ENCODE peak calls at places on chromosomes 13 and 19, in seven cellular contexts. B is AG10803, E is fibroblast of lung, C is Peyer's patch, S is body of pancreas, O is spleen, D is mucosa of descending colon. P is an unnamed sample.

GRCh38 chr13:93700115-93700514 is 473.5 kb downstream of the GPC6 start:
- DNase-seq in D (no peak), B (no peak), E (peak), C (no peak), S (no peak), O (no peak), P (no peak)

GRCh38 chr19:11574689-11575088 is 2.8 kb downstream of the ACP5 start:
- DNase-seq in S (no peak), O (peak), B (no peak), C (peak), E (no peak), D (no peak), P (no peak)

GRCh38 chr13:44848956-44849748 is 140.1 kb downstream of the NUFIP1 start:
- DNase-seq in D (no peak), E (no peak), S (no peak), O (no peak), B (peak), C (no peak), P (no peak)

GRCh38 chr19:55141696-55142095 is 7.3 kb downstream of the TNNT1 start:
- DNase-seq in B (no peak), O (no peak), S (no peak), D (no peak), E (no peak), C (no peak), P (no peak)

GRCh38 chr19:49889687-49890348 is 6.9 kb downstream of the IL4I1 start:
- DNase-seq in S (peak), D (peak), B (peak), E (peak), C (peak), O (peak), P (peak)

GRCh38 chr19:21833733-21834132 is 2.2 kb downstream of the ZNF43 start:
- DNase-seq in B (no peak), E (no peak), S (no peak), D (no peak), O (no peak), C (no peak), P (no peak)

GRCh38 chr13:111853766-111854165 is 213.2 kb upstream of the SOX1 start:
- DNase-seq in D (no peak), B (no peak), O (no peak), E (no peak), S (no peak), C (no peak), P (no peak)

GRCh38 chr19:19458110-19458816 is 52.8 kb downstream of the GATAD2A start:
- DNase-seq in E (no peak), D (peak), B (no peak), C (no peak), O (peak), S (no peak), P (no peak)

GRCh38 chr13:98626298-98626940 is 49.5 kb upstream of the STK24 start:
- DNase-seq in C (no peak), S (no peak), E (peak), B (no peak), D (no peak), O (no peak), P (no peak)

GRCh38 chr19:35977446-35978222 is 17.4 kb upstream of the SDHAF1 start:
- DNase-seq in B (no peak), S (no peak), O (no peak), D (no peak), E (no peak), C (no peak), P (no peak)

GRCh38 chr19:11570039-11570462 is 7.4 kb downstream of the ACP5 start:
- DNase-seq in S (no peak), C (no peak), B (no peak), D (no peak), E (no peak), O (no peak), P (no peak)

GRCh38 chr13:53012707-53013106 is 15.9 kb upstream of the OLFM4 start:
- DNase-seq in C (no peak), S (no peak), O (no peak), D (no peak), E (no peak), B (no peak), P (no peak)

GRCh38 chr19:39319098-39319891 is 1.4 kb downstream of the LRFN1 start:
- DNase-seq in O (no peak), B (no peak), E (no peak), C (no peak), D (no peak), S (no peak), P (no peak)

GRCh38 chr19:51030631-51031030 is 4.2 kb downstream of the KLK12 start:
- DNase-seq in D (no peak), C (no peak), O (no peak), B (no peak), E (no peak), S (no peak), P (no peak)

GRCh38 chr13:45928843-45929242 is 77.3 kb upstream of the SIAH3 start:
- DNase-seq in S (no peak), C (no peak), O (no peak), E (peak), B (no peak), D (no peak), P (peak)

GRCh38 chr13:45921337-45921736 is 69.8 kb upstream of the SIAH3 start:
- DNase-seq in D (no peak), E (no peak), S (no peak), C (no peak), B (no peak), O (no peak), P (no peak)

GRCh38 chr13:45928196-45928595 is 76.6 kb upstream of the SIAH3 start:
- DNase-seq in B (no peak), O (no peak), E (no peak), S (no peak), D (no peak), C (no peak), P (no peak)

DNA sequence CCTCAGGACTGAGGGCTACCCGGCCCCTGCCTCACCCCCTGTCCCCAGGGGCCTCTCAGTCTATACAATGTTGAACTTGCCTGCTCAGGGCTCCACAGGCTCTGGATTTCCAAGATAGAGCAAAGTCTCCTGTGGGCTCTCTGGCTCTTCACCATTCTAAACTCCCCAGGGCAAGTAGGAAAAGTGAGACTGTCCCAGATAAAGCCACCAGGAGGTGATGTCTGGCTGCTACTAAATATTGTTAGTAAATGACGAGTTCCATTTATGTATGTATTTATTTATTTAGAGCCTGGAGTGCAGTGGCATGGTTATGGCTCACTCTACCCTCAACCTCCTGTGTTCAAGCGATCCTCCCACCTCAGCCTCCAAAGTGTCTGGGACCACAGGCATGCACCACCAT is 73.6 kb upstream of the SIAH3 start:
- DNase-seq in B (no peak), E (peak), S (no peak), O (no peak), C (no peak), D (no peak), P (no peak)
- TF ChIP-seq CTCF in B (peak), E (no peak), S (no peak), O (peak), C (no peak), D (no peak), P (no peak)

DNA sequence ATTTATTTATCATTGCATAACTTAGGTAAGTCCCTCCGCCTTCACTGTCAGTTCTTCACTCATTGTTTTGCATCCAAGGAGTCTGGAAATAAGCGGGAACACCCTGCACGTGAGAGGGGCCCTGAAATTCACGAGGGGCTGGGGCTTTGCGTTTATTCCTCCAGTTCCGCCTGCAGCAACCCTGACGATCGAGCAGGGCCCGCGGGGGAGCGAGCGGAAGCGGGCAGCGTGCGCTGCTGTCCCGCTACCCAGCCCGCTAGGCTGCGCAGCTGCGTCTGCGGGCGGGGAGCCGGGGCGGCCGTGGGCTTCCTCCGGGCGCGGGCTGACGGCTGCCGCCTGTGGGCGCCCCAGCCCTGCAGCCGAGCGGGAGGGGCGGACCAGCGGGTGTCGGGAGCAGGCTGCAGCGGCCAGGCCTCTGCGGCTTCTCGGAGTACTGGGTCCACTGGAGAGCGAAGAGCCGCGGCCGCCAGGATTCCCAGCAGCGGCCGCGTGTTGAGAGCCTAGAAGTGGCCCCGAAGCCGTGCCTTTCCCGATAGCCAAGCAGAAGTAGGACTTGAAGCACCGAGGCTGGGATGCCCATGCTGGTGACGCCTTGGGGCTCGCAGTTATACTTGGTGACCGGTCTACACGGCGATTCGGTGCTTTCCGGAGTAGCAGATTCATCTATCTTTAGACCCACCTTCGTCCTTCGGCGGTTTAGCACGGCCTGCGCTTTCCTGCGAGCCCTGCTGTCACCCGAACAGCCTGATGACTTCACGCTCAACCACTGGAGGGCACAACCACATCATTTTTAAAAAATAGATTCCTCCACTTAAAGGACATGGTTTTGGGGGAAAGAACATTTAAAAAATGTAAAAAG is 32.9 kb upstream of the SACS start:
- DNase-seq in S (peak), D (peak), C (peak), E (peak), O (peak), B (peak), P (peak)
- H3K4me3 ChIP-seq in S (peak), D (no peak), C (peak), E (peak), O (peak), B (peak), P (peak)

DNA sequence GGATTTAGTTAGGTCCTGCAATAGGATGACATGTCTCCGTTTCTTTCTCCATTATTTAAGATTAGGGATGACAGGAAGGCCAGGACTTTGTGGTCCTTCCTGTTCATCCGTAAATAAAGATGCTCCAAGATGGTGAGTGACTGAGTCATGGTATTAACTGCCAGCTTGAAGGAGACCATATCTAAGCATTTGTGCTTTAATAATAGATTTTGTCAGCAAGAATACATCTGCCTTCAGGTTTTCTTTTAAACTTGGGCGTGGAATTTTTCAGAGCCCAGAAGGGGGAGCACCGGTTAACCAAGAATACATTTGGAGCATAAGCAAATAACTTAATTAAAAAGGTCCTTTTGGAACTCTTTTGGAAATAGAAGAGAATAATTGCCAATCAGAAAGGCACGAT is 68.2 kb downstream of the ARHGAP35 start:
- DNase-seq in O (no peak), E (no peak), S (no peak), C (no peak), D (no peak), B (peak), P (no peak)
- TF ChIP-seq CTCF in O (no peak), E (peak), S (no peak), C (no peak), D (no peak), B (peak), P (no peak)

DNA sequence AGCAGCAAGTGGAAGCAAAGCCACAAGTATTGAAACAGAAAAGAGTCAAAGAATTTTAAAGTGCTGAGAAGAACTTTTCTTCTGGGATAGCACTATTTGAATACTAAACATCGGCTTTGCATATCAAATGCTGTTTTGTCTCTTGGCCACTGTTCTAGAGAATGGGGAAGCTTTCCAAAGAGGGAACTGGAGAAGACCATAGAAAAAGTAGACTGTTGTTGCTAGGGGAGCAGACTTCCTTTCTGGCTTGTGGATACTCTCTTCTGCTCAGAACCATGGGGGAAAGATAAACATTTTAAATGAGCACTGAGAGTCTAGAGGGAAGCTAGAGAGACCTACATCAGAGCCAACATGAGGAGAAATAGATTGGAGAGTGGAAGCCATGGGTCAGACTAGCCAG is 315.7 kb downstream of the KCTD12 start:
- DNase-seq in C (no peak), S (no peak), E (no peak), B (no peak), D (no peak), O (no peak), P (no peak)
- H3K4me3 ChIP-seq in C (no peak), S (no peak), E (no peak), B (no peak), D (no peak), O (no peak), P (no peak)

DNA sequence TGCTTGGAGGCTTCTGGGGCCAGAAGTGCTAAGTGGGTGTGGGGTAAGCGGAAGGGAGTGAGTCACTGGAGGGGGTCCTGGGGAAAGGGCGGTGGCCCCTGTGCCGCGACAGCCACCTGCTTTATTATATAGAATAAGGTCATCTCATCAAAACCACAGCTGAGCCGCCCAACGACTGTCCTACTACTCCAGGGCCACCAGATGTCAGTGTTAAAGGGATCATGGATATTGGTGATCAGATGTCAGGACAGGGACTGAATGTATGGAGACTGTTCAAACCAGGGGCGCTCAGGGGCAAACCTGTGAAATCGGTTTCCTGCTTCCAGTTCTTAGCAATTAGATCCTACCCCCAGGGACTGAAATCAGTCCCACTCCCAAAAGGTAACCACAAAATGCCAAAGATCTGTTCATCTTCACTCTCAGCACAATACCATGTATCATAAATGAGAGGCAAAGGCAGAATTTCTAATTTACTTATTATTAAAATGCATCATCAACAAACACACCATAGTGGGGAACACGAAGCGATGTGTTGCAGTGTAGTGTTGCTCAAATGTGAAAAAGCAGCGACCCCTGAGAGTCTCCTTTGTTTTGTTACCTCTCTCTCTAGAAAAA is 24.5 kb downstream of the ARL11 start:
- DNase-seq in O (no peak), C (peak), E (peak), D (no peak), B (peak), S (peak), P (no peak)
- TF ChIP-seq CTCF in O (peak), C (peak), E (peak), D (peak), B (peak), S (peak), P (peak)